ENCODE peak calls at places on chromosomes 13 and 19, in nine cellular contexts. H, D, R, J, P, G, N, T and E are unnamed samples.
A peak's percentile ranks its signal among the peaks of the same experiment; 100 is the strongest.

GRCh38 chr19:29499921-29500590 is 25.7 kb upstream of the VSTM2B start:
- DNase-seq in H (no peak), D (no peak), R (no peak), J (no peak), P (no peak), G (no peak), N (no peak), T (no peak), E (no peak)

GRCh38 chr13:43030548-43030947 is 7.2 kb downstream of the DNAJC15 start:
- DNase-seq in H (no peak), D (no peak), R (no peak), J (no peak), P (no peak), G (no peak), N (no peak), T (peak; percentile 58), E (peak; percentile 67)

GRCh38 chr13:30809787-30810186 is 74.4 kb downstream of the ALOX5AP start:
- DNase-seq in H (no peak), D (no peak), R (no peak), J (no peak), P (no peak), G (no peak), N (no peak), T (no peak), E (no peak)

GRCh38 chr19:34269968-34270621 is 15.7 kb downstream of the GARRE1 start:
- DNase-seq in H (no peak), D (peak; percentile 92), R (peak; percentile 51), J (peak; percentile 77), P (peak; percentile 81), G (no peak), N (peak; percentile 42), T (peak; percentile 48), E (peak; percentile 70)

GRCh38 chr13:112759834-112760233 is 70.0 kb downstream of the ATP11A start:
- DNase-seq in H (no peak), D (no peak), R (no peak), J (no peak), P (no peak), G (no peak), N (no peak), T (no peak), E (no peak)

GRCh38 chr13:47661076-47661475 is 340.0 kb downstream of the SUCLA2 start:
- DNase-seq in H (no peak), D (peak; percentile 79), R (peak; percentile 92), J (peak; percentile 88), P (peak; percentile 79), G (no peak), N (no peak), T (peak; percentile 83), E (peak; percentile 74)

GRCh38 chr13:94236876-94237275 is 242.6 kb downstream of the DCT start:
- DNase-seq in H (no peak), D (no peak), R (no peak), J (no peak), P (peak; percentile 20), G (no peak), N (no peak), T (no peak), E (peak; percentile 57)

GRCh38 chr19:30070970-30071632 is 129.1 kb downstream of the URI1 start:
- DNase-seq in H (no peak), D (no peak), R (no peak), J (no peak), P (no peak), G (no peak), N (no peak), T (no peak), E (no peak)

GRCh38 chr19:22623841-22624221 is 10.3 kb upstream of the ZNF492 start:
- DNase-seq in H (no peak), D (no peak), R (no peak), J (no peak), P (no peak), G (no peak), N (no peak), T (no peak), E (no peak)

GRCh38 chr19:57282011-57282636 is 1.8 kb downstream of the ZNF460 start:
- DNase-seq in H (no peak), D (no peak), R (no peak), J (no peak), P (no peak), G (no peak), N (no peak), T (no peak), E (no peak)

GRCh38 chr19:48806818-48807589 is 3.8 kb downstream of the BCAT2 start:
- DNase-seq in H (no peak), D (peak; percentile 63), R (peak; percentile 37), J (peak; percentile 62), P (peak; percentile 60), G (peak; percentile 66), N (no peak), T (no peak), E (peak; percentile 70)

GRCh38 chr19:44280916-44281315 is 21.2 kb downstream of the ZNF233 start:
- DNase-seq in H (no peak), D (no peak), R (no peak), J (no peak), P (no peak), G (no peak), N (no peak), T (no peak), E (no peak)

GRCh38 chr19:47756953-47757608 is 11.7 kb downstream of the NOP53 start:
- DNase-seq in H (no peak), D (no peak), R (no peak), J (no peak), P (no peak), G (no peak), N (no peak), T (no peak), E (no peak)

GRCh38 chr13:112510987-112511715 is 76.8 kb downstream of the TUBGCP3 start:
- DNase-seq in H (no peak), D (no peak), R (no peak), J (no peak), P (no peak), G (no peak), N (no peak), T (peak; percentile 4), E (peak; percentile 1)

GRCh38 chr19:35468637-35469036 is 20.6 kb downstream of the FFAR2 start:
- DNase-seq in H (no peak), D (peak; percentile 46), R (peak; percentile 25), J (peak; percentile 34), P (peak; percentile 64), G (peak; percentile 73), N (peak; percentile 62), T (peak; percentile 2), E (peak; percentile 71)

GRCh38 chr13:59774511-59774911 is 389.2 kb downstream of the DIAPH3 start:
- DNase-seq in H (peak; percentile 72), D (peak; percentile 63), R (peak; percentile 88), J (peak; percentile 87), P (peak; percentile 59), G (no peak), N (no peak), T (peak; percentile 86), E (peak; percentile 77)

GRCh38 chr13:49368688-49369087 is 75.2 kb downstream of the CAB39L start:
- DNase-seq in H (no peak), D (no peak), R (no peak), J (no peak), P (no peak), G (no peak), N (no peak), T (no peak), E (no peak)

GRCh38 chr19:4676955-4677731 is 7.0 kb upstream of the MYDGF start:
- DNase-seq in H (peak; percentile 14), D (peak; percentile 56), R (peak; percentile 60), J (peak; percentile 72), P (peak; percentile 52), G (peak; percentile 60), N (peak; percentile 46), T (peak; percentile 35), E (peak; percentile 76)

GRCh38 chr13:107842562-107843180 is 372.7 kb downstream of the LIG4 start:
- DNase-seq in H (no peak), D (no peak), R (peak; percentile 35), J (no peak), P (peak; percentile 37), G (no peak), N (no peak), T (no peak), E (peak; percentile 66)

GRCh38 chr13:30158774-30159445 is 148.4 kb downstream of the KATNAL1 start:
- DNase-seq in H (no peak), D (peak; percentile 49), R (peak; percentile 92), J (peak; percentile 76), P (peak; percentile 80), G (no peak), N (peak; percentile 30), T (peak; percentile 65), E (peak; percentile 89)

GRCh38 chr13:48594080-48594815 is 59.5 kb upstream of the CYSLTR2 start:
- DNase-seq in H (no peak), D (no peak), R (no peak), J (no peak), P (no peak), G (no peak), N (no peak), T (no peak), E (no peak)

GRCh38 chr19:38838208-38838985 is 6.8 kb upstream of the ECH1 start:
- DNase-seq in H (no peak), D (no peak), R (no peak), J (no peak), P (no peak), G (peak; percentile 36), N (no peak), T (no peak), E (peak; percentile 26)
- TF ChIP-seq CTCF in H (no peak), D (no peak), R (no peak), J (no peak), P (no peak), G (no peak), N (no peak), T (peak; percentile 9), E (no peak)

DNA sequence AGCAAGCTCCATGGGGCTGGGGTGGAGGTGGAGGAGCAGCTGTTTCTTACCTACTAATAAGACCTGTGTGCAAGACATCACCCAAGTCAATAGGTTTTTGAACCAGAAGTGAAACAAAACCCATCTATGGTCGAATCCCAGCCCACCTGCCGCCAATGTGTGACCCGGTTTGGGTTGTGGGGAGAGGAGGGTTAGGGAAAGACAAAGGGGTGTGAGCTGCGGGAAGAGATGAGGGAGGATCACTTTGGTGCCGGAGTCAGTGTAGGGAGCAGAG is 641 bp downstream of the LPAR2 start:
- DNase-seq in H (no peak), D (no peak), R (no peak), J (no peak), P (no peak), G (no peak), N (no peak), T (no peak), E (no peak)
- H3K4me3 ChIP-seq in H (peak overlapping the region; percentile 37), D (no peak overlapping the region), R (peak overlapping the region; percentile 15), J (no peak overlapping the region), P (peak overlapping the region; percentile 68), G (no peak overlapping the region), N (no peak overlapping the region), T (peak overlapping the region; percentile 24), E (peak overlapping the region; percentile 53)

DNA sequence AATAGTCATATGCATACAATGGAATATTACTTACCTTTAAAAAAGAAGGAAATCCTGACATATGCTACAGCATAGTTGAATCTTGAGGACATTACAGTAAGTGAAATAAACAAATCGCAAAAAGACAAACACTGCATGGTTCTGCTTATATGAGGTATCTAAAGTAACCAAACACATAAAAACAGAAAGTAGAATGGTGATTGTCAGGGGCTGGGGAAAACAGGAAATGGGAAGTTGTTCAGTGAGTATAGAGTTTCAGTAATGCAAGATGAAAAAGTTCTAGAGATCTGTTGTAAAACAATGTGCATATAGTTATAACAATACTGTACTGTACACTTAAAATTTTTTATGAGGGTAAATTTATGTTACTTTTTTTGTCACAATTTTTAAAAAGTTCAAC is 219.4 kb downstream of the KLF5 start:
- DNase-seq in H (no peak), D (no peak), R (no peak), J (no peak), P (no peak), G (no peak), N (no peak), T (no peak), E (no peak)
- TF ChIP-seq CTCF in H (no peak), D (no peak), R (no peak), J (no peak), P (no peak), G (no peak), N (no peak), T (no peak), E (no peak)

GRCh38 chr19:42528354-42529247 is at the start of gene CEACAM1:
- DNase-seq in H (no peak), D (peak; percentile 38), R (no peak), J (peak; percentile 6), P (peak; percentile 53), G (no peak), N (peak; percentile 40), T (no peak), E (peak; percentile 23)
- H3K4me3 ChIP-seq in H (no peak within 1 kb of the TSS), D (peak within 1 kb of the TSS; percentile 28), R (no peak within 1 kb of the TSS), J (no peak within 1 kb of the TSS), P (no peak within 1 kb of the TSS), G (no peak within 1 kb of the TSS), N (no peak within 1 kb of the TSS), T (no peak within 1 kb of the TSS), E (no peak within 1 kb of the TSS)